ENCODE peak calls at places on chromosome 20, in eight cellular contexts. One of them, this sample, is unnamed. For H3K4me1, the result is how much of the 10 kb centered on the place peaks cover.

GRCh38 chr20:6142348-6142993 is 19.6 kb upstream of the FERMT1 start:
- DNase-seq in right lobe of liver: peak
- DNase-seq in heart left ventricle: no peak
- DNase-seq in uterus: peak
- DNase-seq in A549: peak
- DNase-seq in ovary: no peak
- DNase-seq in spleen: no peak
- DNase-seq in breast epithelium: no peak
- DNase-seq in this sample: peak

GRCh38 chr20:19888269-19888669 is 128.9 kb upstream of the NAA20 start:
- DNase-seq in ovary: no peak
- DNase-seq in breast epithelium: no peak
- DNase-seq in heart left ventricle: no peak
- DNase-seq in uterus: peak
- DNase-seq in right lobe of liver: no peak
- DNase-seq in spleen: no peak
- DNase-seq in A549: no peak
- DNase-seq in this sample: peak

GRCh38 chr20:20318318-20319161 is 49.4 kb upstream of the INSM1 start:
- DNase-seq in spleen: no peak
- DNase-seq in right lobe of liver: no peak
- DNase-seq in ovary: no peak
- DNase-seq in breast epithelium: no peak
- DNase-seq in heart left ventricle: no peak
- DNase-seq in A549: no peak
- DNase-seq in uterus: no peak
- DNase-seq in this sample: no peak

GRCh38 chr20:16283978-16284377 is 289.3 kb downstream of the KIF16B start:
- DNase-seq in breast epithelium: no peak
- DNase-seq in uterus: no peak
- DNase-seq in heart left ventricle: no peak
- DNase-seq in ovary: no peak
- DNase-seq in A549: no peak
- DNase-seq in right lobe of liver: no peak
- DNase-seq in spleen: no peak
- DNase-seq in this sample: no peak

GRCh38 chr20:46586724-46587123 is 36.3 kb upstream of the OCSTAMP start:
- DNase-seq in right lobe of liver: no peak
- DNase-seq in uterus: no peak
- DNase-seq in spleen: no peak
- DNase-seq in A549: no peak
- DNase-seq in breast epithelium: no peak
- DNase-seq in ovary: no peak
- DNase-seq in heart left ventricle: no peak
- DNase-seq in this sample: no peak

GRCh38 chr20:35093245-35093884 is 758 bp upstream of the TRPC4AP start:
- DNase-seq in ovary: no peak
- DNase-seq in right lobe of liver: no peak
- DNase-seq in uterus: no peak
- DNase-seq in heart left ventricle: no peak
- DNase-seq in A549: peak
- DNase-seq in breast epithelium: no peak
- DNase-seq in spleen: no peak
- DNase-seq in this sample: no peak

GRCh38 chr20:5061209-5061608 is 58.5 kb downstream of the PCNA start:
- DNase-seq in right lobe of liver: no peak
- DNase-seq in spleen: no peak
- DNase-seq in breast epithelium: no peak
- DNase-seq in heart left ventricle: no peak
- DNase-seq in ovary: no peak
- DNase-seq in A549: peak
- DNase-seq in uterus: no peak
- DNase-seq in this sample: no peak

GRCh38 chr20:25099580-25099979 is 17.6 kb upstream of the VSX1 start:
- DNase-seq in ovary: no peak
- DNase-seq in A549: no peak
- DNase-seq in uterus: no peak
- DNase-seq in heart left ventricle: no peak
- DNase-seq in spleen: no peak
- DNase-seq in breast epithelium: no peak
- DNase-seq in right lobe of liver: no peak
- DNase-seq in this sample: no peak

GRCh38 chr20:51732454-51732791 is 35.8 kb downstream of the ATP9A start:
- DNase-seq in A549: no peak
- DNase-seq in breast epithelium: no peak
- DNase-seq in uterus: peak
- DNase-seq in ovary: no peak
- DNase-seq in heart left ventricle: no peak
- DNase-seq in spleen: no peak
- DNase-seq in right lobe of liver: no peak
- DNase-seq in this sample: no peak

GRCh38 chr20:61253264-61253639 is 1.2 kb downstream of the CDH4 start:
- DNase-seq in heart left ventricle: no peak
- DNase-seq in spleen: no peak
- DNase-seq in right lobe of liver: no peak
- DNase-seq in A549: peak
- DNase-seq in breast epithelium: no peak
- DNase-seq in uterus: no peak
- DNase-seq in ovary: no peak
- DNase-seq in this sample: no peak

GRCh38 chr20:8331740-8332412 is 199.8 kb downstream of the PLCB1 start:
- DNase-seq in breast epithelium: no peak
- DNase-seq in right lobe of liver: no peak
- DNase-seq in A549: no peak
- DNase-seq in heart left ventricle: peak
- DNase-seq in ovary: no peak
- DNase-seq in uterus: peak
- DNase-seq in spleen: no peak
- DNase-seq in this sample: no peak

GRCh38 chr20:4161447-4162251 is 146.3 kb upstream of the RNF24 start:
- DNase-seq in breast epithelium: peak
- DNase-seq in ovary: no peak
- DNase-seq in A549: no peak
- DNase-seq in uterus: no peak
- DNase-seq in spleen: peak
- DNase-seq in heart left ventricle: no peak
- DNase-seq in right lobe of liver: no peak
- DNase-seq in this sample: peak

GRCh38 chr20:6756961-6757595 is 10.4 kb upstream of the BMP2 start:
- DNase-seq in breast epithelium: no peak
- DNase-seq in A549: no peak
- DNase-seq in heart left ventricle: no peak
- DNase-seq in spleen: no peak
- DNase-seq in right lobe of liver: no peak
- DNase-seq in uterus: no peak
- DNase-seq in ovary: no peak
- DNase-seq in this sample: no peak

GRCh38 chr20:51529758-51530157 is 12.8 kb downstream of the NFATC2 start:
- DNase-seq in A549: no peak
- DNase-seq in heart left ventricle: no peak
- DNase-seq in spleen: peak
- DNase-seq in breast epithelium: no peak
- DNase-seq in uterus: no peak
- DNase-seq in ovary: no peak
- DNase-seq in right lobe of liver: no peak
- DNase-seq in this sample: no peak

GRCh38 chr20:19210426-19211155 is 1.9 kb upstream of the SLC24A3 start:
- DNase-seq in A549: no peak
- DNase-seq in uterus: peak
- DNase-seq in ovary: no peak
- DNase-seq in right lobe of liver: no peak
- DNase-seq in breast epithelium: no peak
- DNase-seq in heart left ventricle: no peak
- DNase-seq in spleen: no peak
- DNase-seq in this sample: no peak

GRCh38 chr20:63234693-63235398 is 859 bp upstream of the BIRC7 start:
- DNase-seq in A549: peak
- DNase-seq in ovary: no peak
- DNase-seq in uterus: no peak
- DNase-seq in right lobe of liver: no peak
- DNase-seq in breast epithelium: no peak
- DNase-seq in heart left ventricle: no peak
- DNase-seq in spleen: no peak
- DNase-seq in this sample: no peak

GRCh38 chr20:56826306-56826970 is 197.3 kb downstream of the TFAP2C start:
- DNase-seq in breast epithelium: no peak
- DNase-seq in ovary: no peak
- DNase-seq in uterus: peak
- DNase-seq in heart left ventricle: no peak
- DNase-seq in spleen: no peak
- DNase-seq in A549: no peak
- DNase-seq in right lobe of liver: no peak
- DNase-seq in this sample: no peak

GRCh38 chr20:9149087-9149486 is 80.2 kb downstream of the PLCB4 start:
- DNase-seq in spleen: no peak
- DNase-seq in uterus: no peak
- DNase-seq in heart left ventricle: no peak
- DNase-seq in right lobe of liver: no peak
- DNase-seq in ovary: no peak
- DNase-seq in breast epithelium: no peak
- DNase-seq in A549: no peak
- DNase-seq in this sample: no peak

GRCh38 chr20:48789781-48790544 is 37.8 kb downstream of the PREX1 start:
- DNase-seq in spleen: no peak
- DNase-seq in breast epithelium: no peak
- DNase-seq in right lobe of liver: no peak
- DNase-seq in A549: no peak
- DNase-seq in uterus: no peak
- DNase-seq in ovary: no peak
- DNase-seq in heart left ventricle: no peak
- DNase-seq in this sample: peak
- H3K4me1 ChIP-seq in spleen: half or more
- H3K4me1 ChIP-seq in breast epithelium: under half
- H3K4me1 ChIP-seq in right lobe of liver: under half
- H3K4me1 ChIP-seq in A549: under half
- H3K4me1 ChIP-seq in uterus: under half
- H3K4me1 ChIP-seq in ovary: under half
- H3K4me1 ChIP-seq in heart left ventricle: under half
- H3K4me1 ChIP-seq in this sample: under half

GRCh38 chr20:13756551-13756950 is 28.2 kb downstream of the ESF1 start:
- DNase-seq in spleen: no peak
- DNase-seq in ovary: no peak
- DNase-seq in heart left ventricle: no peak
- DNase-seq in right lobe of liver: no peak
- DNase-seq in breast epithelium: no peak
- DNase-seq in A549: no peak
- DNase-seq in uterus: no peak
- DNase-seq in this sample: no peak

GRCh38 chr20:13755809-13756208 is 28.9 kb downstream of the ESF1 start:
- DNase-seq in A549: no peak
- DNase-seq in breast epithelium: no peak
- DNase-seq in ovary: no peak
- DNase-seq in heart left ventricle: no peak
- DNase-seq in right lobe of liver: no peak
- DNase-seq in spleen: no peak
- DNase-seq in uterus: no peak
- DNase-seq in this sample: no peak

GRCh38 chr20:13753436-13754036 is 31.2 kb downstream of the ESF1 start:
- DNase-seq in heart left ventricle: no peak
- DNase-seq in ovary: no peak
- DNase-seq in breast epithelium: no peak
- DNase-seq in A549: no peak
- DNase-seq in right lobe of liver: no peak
- DNase-seq in spleen: no peak
- DNase-seq in uterus: no peak
- DNase-seq in this sample: no peak

DNA sequence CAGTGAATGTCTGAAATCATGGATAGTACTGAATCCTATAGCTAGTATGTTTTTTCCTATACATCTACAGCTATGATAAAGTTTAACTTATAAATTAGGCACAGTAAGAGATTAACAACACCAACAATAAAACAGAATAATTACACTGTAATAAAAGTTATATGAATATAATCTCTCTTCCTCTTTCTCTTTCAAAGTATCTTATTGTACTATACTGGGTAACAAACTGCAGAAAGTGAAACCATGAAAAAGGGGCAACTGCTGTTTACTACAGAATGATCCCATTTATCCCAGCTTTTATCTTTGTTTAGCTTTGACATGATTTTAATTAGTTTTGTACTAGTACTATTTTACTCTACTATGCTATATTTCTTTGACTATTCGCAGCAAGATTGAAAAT is 25.8 kb downstream of the ESF1 start:
- DNase-seq in ovary: no peak
- DNase-seq in breast epithelium: no peak
- DNase-seq in right lobe of liver: no peak
- DNase-seq in spleen: no peak
- DNase-seq in heart left ventricle: no peak
- DNase-seq in A549: no peak
- DNase-seq in uterus: no peak
- DNase-seq in this sample: no peak
- H3K4me3 ChIP-seq in ovary: no peak
- H3K4me3 ChIP-seq in breast epithelium: no peak
- H3K4me3 ChIP-seq in right lobe of liver: no peak
- H3K4me3 ChIP-seq in spleen: no peak
- H3K4me3 ChIP-seq in heart left ventricle: no peak
- H3K4me3 ChIP-seq in A549: no peak
- H3K4me3 ChIP-seq in uterus: no peak
- H3K4me3 ChIP-seq in this sample: no peak

DNA sequence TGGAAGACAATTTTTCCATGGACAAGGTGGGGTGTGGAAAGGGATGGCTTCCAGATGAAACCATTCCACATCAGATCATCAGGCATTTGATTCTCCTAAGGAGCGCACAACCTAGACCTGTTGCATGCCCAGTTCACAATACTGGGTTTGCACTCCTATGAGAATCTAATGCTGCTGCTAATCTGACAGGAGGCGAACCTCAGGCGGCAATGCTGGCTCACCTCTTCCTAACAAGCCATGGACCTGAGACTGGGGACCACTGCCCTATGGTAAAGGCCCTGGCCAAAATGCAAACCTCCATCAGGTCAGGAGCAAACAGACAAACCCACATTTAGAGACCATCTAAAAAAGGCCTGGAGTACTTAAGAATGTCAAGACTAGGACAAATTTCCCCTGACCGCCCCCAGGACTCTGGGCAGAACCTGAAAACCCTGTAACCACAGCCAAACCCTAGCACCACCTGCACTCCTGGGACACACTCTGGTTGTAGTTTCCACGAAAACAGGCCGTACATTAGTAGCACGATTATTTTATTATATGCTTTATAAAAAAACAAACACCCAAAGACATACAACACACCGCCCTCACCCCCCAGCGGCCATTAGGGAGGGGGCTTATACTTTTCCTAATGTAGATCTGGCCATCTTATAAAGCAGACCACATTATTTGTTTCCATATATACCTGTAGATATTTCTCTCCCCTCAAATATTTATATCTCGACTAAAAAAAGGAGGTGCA is 27.3 kb downstream of the SNX5 start:
- DNase-seq in uterus: no peak
- DNase-seq in ovary: no peak
- DNase-seq in breast epithelium: no peak
- DNase-seq in heart left ventricle: no peak
- DNase-seq in right lobe of liver: no peak
- DNase-seq in spleen: no peak
- DNase-seq in A549: no peak
- DNase-seq in this sample: no peak
- TF ChIP-seq POLR2A in uterus: no peak
- TF ChIP-seq POLR2A in ovary: no peak
- TF ChIP-seq POLR2A in breast epithelium: no peak
- TF ChIP-seq POLR2A in heart left ventricle: no peak
- TF ChIP-seq POLR2A in right lobe of liver: no peak
- TF ChIP-seq POLR2A in spleen: no peak
- TF ChIP-seq POLR2A in A549: no peak
- TF ChIP-seq POLR2A in this sample: no peak

GRCh38 chr20:60056345-60057122 is 98.3 kb downstream of the CDH26 start:
- DNase-seq in uterus: no peak
- DNase-seq in heart left ventricle: no peak
- DNase-seq in spleen: no peak
- DNase-seq in ovary: no peak
- DNase-seq in right lobe of liver: no peak
- DNase-seq in A549: no peak
- DNase-seq in breast epithelium: no peak
- DNase-seq in this sample: no peak
- H3K4me1 ChIP-seq in uterus: under half
- H3K4me1 ChIP-seq in heart left ventricle: under half
- H3K4me1 ChIP-seq in spleen: under half
- H3K4me1 ChIP-seq in ovary: under half
- H3K4me1 ChIP-seq in right lobe of liver: under half
- H3K4me1 ChIP-seq in A549: under half
- H3K4me1 ChIP-seq in breast epithelium: under half
- H3K4me1 ChIP-seq in this sample: under half